ENCODE peak calls at places on chromosomes 3 and 15, in five cellular contexts. One of them, this sample, is unnamed.

GRCh38 chr15:74461847-74462511 is 1.0 kb upstream of the UBL7 start:
- DNase-seq in activated naive CD4-positive, alpha-beta T cell treated with anti-CD3 and anti-CD28 coated beads, Interleukin-2, amount 50 U/mL, for 16 hours: no peak
- DNase-seq in HTR-8/SVneo: peak
- DNase-seq in AG20443: no peak
- DNase-seq in fibroblast of pulmonary artery: no peak
- DNase-seq in this sample: no peak

GRCh38 chr3:197168606-197169005 is 129.8 kb downstream of the DLG1 start:
- DNase-seq in fibroblast of pulmonary artery: peak
- DNase-seq in activated naive CD4-positive, alpha-beta T cell treated with anti-CD3 and anti-CD28 coated beads, Interleukin-2, amount 50 U/mL, for 16 hours: no peak
- DNase-seq in AG20443: peak
- DNase-seq in HTR-8/SVneo: no peak
- DNase-seq in this sample: peak

GRCh38 chr3:141796436-141797166 is 33.4 kb downstream of the GRK7 start:
- DNase-seq in fibroblast of pulmonary artery: no peak
- DNase-seq in HTR-8/SVneo: no peak
- DNase-seq in activated naive CD4-positive, alpha-beta T cell treated with anti-CD3 and anti-CD28 coated beads, Interleukin-2, amount 50 U/mL, for 16 hours: peak
- DNase-seq in AG20443: peak
- DNase-seq in this sample: no peak

GRCh38 chr3:188389711-188390346 is 235.9 kb downstream of the LPP start:
- DNase-seq in fibroblast of pulmonary artery: no peak
- DNase-seq in activated naive CD4-positive, alpha-beta T cell treated with anti-CD3 and anti-CD28 coated beads, Interleukin-2, amount 50 U/mL, for 16 hours: peak
- DNase-seq in AG20443: peak
- DNase-seq in HTR-8/SVneo: no peak
- DNase-seq in this sample: no peak

GRCh38 chr3:172562881-172563835 is 39.9 kb upstream of the TNFSF10 start:
- DNase-seq in activated naive CD4-positive, alpha-beta T cell treated with anti-CD3 and anti-CD28 coated beads, Interleukin-2, amount 50 U/mL, for 16 hours: peak
- DNase-seq in fibroblast of pulmonary artery: peak
- DNase-seq in AG20443: peak
- DNase-seq in HTR-8/SVneo: peak
- DNase-seq in this sample: peak

GRCh38 chr3:15099364-15100098 is 583 bp upstream of the RBSN start:
- DNase-seq in fibroblast of pulmonary artery: no peak
- DNase-seq in activated naive CD4-positive, alpha-beta T cell treated with anti-CD3 and anti-CD28 coated beads, Interleukin-2, amount 50 U/mL, for 16 hours: no peak
- DNase-seq in AG20443: peak
- DNase-seq in HTR-8/SVneo: no peak
- DNase-seq in this sample: no peak

GRCh38 chr3:139803294-139803693 is 125.5 kb upstream of the NMNAT3 start:
- DNase-seq in AG20443: no peak
- DNase-seq in activated naive CD4-positive, alpha-beta T cell treated with anti-CD3 and anti-CD28 coated beads, Interleukin-2, amount 50 U/mL, for 16 hours: no peak
- DNase-seq in fibroblast of pulmonary artery: no peak
- DNase-seq in HTR-8/SVneo: no peak
- DNase-seq in this sample: no peak

GRCh38 chr15:57424628-57425405 is 48.5 kb downstream of the CGNL1 start:
- DNase-seq in HTR-8/SVneo: no peak
- DNase-seq in activated naive CD4-positive, alpha-beta T cell treated with anti-CD3 and anti-CD28 coated beads, Interleukin-2, amount 50 U/mL, for 16 hours: no peak
- DNase-seq in fibroblast of pulmonary artery: no peak
- DNase-seq in AG20443: no peak
- DNase-seq in this sample: no peak

GRCh38 chr3:196138464-196138863 is 56.6 kb upstream of the TFRC start:
- DNase-seq in HTR-8/SVneo: no peak
- DNase-seq in AG20443: no peak
- DNase-seq in fibroblast of pulmonary artery: peak
- DNase-seq in activated naive CD4-positive, alpha-beta T cell treated with anti-CD3 and anti-CD28 coated beads, Interleukin-2, amount 50 U/mL, for 16 hours: no peak
- DNase-seq in this sample: no peak

GRCh38 chr15:63107895-63108546 is 13.6 kb upstream of the LACTB start:
- DNase-seq in HTR-8/SVneo: peak
- DNase-seq in activated naive CD4-positive, alpha-beta T cell treated with anti-CD3 and anti-CD28 coated beads, Interleukin-2, amount 50 U/mL, for 16 hours: no peak
- DNase-seq in AG20443: peak
- DNase-seq in fibroblast of pulmonary artery: peak
- DNase-seq in this sample: peak

GRCh38 chr3:58581328-58582091 is 4.3 kb upstream of the FAM107A start:
- DNase-seq in fibroblast of pulmonary artery: no peak
- DNase-seq in HTR-8/SVneo: no peak
- DNase-seq in activated naive CD4-positive, alpha-beta T cell treated with anti-CD3 and anti-CD28 coated beads, Interleukin-2, amount 50 U/mL, for 16 hours: no peak
- DNase-seq in AG20443: no peak
- DNase-seq in this sample: no peak

GRCh38 chr3:149975919-149976318 is 5.2 kb upstream of the PFN2 start:
- DNase-seq in AG20443: no peak
- DNase-seq in HTR-8/SVneo: no peak
- DNase-seq in activated naive CD4-positive, alpha-beta T cell treated with anti-CD3 and anti-CD28 coated beads, Interleukin-2, amount 50 U/mL, for 16 hours: no peak
- DNase-seq in fibroblast of pulmonary artery: no peak
- DNase-seq in this sample: no peak

GRCh38 chr3:57228734-57229505 is 1.4 kb downstream of the APPL1 start:
- DNase-seq in activated naive CD4-positive, alpha-beta T cell treated with anti-CD3 and anti-CD28 coated beads, Interleukin-2, amount 50 U/mL, for 16 hours: no peak
- DNase-seq in AG20443: peak
- DNase-seq in HTR-8/SVneo: peak
- DNase-seq in fibroblast of pulmonary artery: peak
- DNase-seq in this sample: peak

GRCh38 chr3:59367150-59367549 is 317.3 kb upstream of the CFAP20DC start:
- DNase-seq in fibroblast of pulmonary artery: no peak
- DNase-seq in activated naive CD4-positive, alpha-beta T cell treated with anti-CD3 and anti-CD28 coated beads, Interleukin-2, amount 50 U/mL, for 16 hours: no peak
- DNase-seq in HTR-8/SVneo: no peak
- DNase-seq in AG20443: no peak
- DNase-seq in this sample: no peak

GRCh38 chr3:152047465-152047864 is 174.0 kb downstream of the SUCNR1 start:
- DNase-seq in HTR-8/SVneo: no peak
- DNase-seq in fibroblast of pulmonary artery: peak
- DNase-seq in activated naive CD4-positive, alpha-beta T cell treated with anti-CD3 and anti-CD28 coated beads, Interleukin-2, amount 50 U/mL, for 16 hours: no peak
- DNase-seq in AG20443: peak
- DNase-seq in this sample: no peak

GRCh38 chr3:19688767-19689166 is 245.2 kb downstream of the EFHB start:
- DNase-seq in HTR-8/SVneo: no peak
- DNase-seq in activated naive CD4-positive, alpha-beta T cell treated with anti-CD3 and anti-CD28 coated beads, Interleukin-2, amount 50 U/mL, for 16 hours: no peak
- DNase-seq in fibroblast of pulmonary artery: no peak
- DNase-seq in AG20443: no peak
- DNase-seq in this sample: no peak

GRCh38 chr15:57922780-57923179 is 142.7 kb downstream of the ALDH1A2 start:
- DNase-seq in fibroblast of pulmonary artery: peak
- DNase-seq in HTR-8/SVneo: no peak
- DNase-seq in activated naive CD4-positive, alpha-beta T cell treated with anti-CD3 and anti-CD28 coated beads, Interleukin-2, amount 50 U/mL, for 16 hours: no peak
- DNase-seq in AG20443: no peak
- DNase-seq in this sample: no peak

GRCh38 chr15:101246824-101247745 is 4.8 kb downstream of the CHSY1 start:
- DNase-seq in AG20443: no peak
- DNase-seq in activated naive CD4-positive, alpha-beta T cell treated with anti-CD3 and anti-CD28 coated beads, Interleukin-2, amount 50 U/mL, for 16 hours: no peak
- DNase-seq in HTR-8/SVneo: no peak
- DNase-seq in fibroblast of pulmonary artery: no peak
- DNase-seq in this sample: no peak

GRCh38 chr3:143445118-143445517 is 325.5 kb downstream of the CHST2 start:
- DNase-seq in AG20443: no peak
- DNase-seq in activated naive CD4-positive, alpha-beta T cell treated with anti-CD3 and anti-CD28 coated beads, Interleukin-2, amount 50 U/mL, for 16 hours: no peak
- DNase-seq in HTR-8/SVneo: no peak
- DNase-seq in fibroblast of pulmonary artery: no peak
- DNase-seq in this sample: no peak

GRCh38 chr3:174957081-174957480 is 97.9 kb downstream of the NAALADL2 start:
- DNase-seq in AG20443: no peak
- DNase-seq in activated naive CD4-positive, alpha-beta T cell treated with anti-CD3 and anti-CD28 coated beads, Interleukin-2, amount 50 U/mL, for 16 hours: no peak
- DNase-seq in HTR-8/SVneo: no peak
- DNase-seq in fibroblast of pulmonary artery: peak
- DNase-seq in this sample: no peak

GRCh38 chr3:17753271-17753992 is 11.0 kb upstream of the TBC1D5 start:
- DNase-seq in fibroblast of pulmonary artery: peak
- DNase-seq in AG20443: no peak
- DNase-seq in HTR-8/SVneo: no peak
- DNase-seq in activated naive CD4-positive, alpha-beta T cell treated with anti-CD3 and anti-CD28 coated beads, Interleukin-2, amount 50 U/mL, for 16 hours: no peak
- DNase-seq in this sample: no peak

GRCh38 chr15:76585573-76585892 is 249.0 kb downstream of the ISL2 start:
- DNase-seq in fibroblast of pulmonary artery: no peak
- DNase-seq in HTR-8/SVneo: no peak
- DNase-seq in activated naive CD4-positive, alpha-beta T cell treated with anti-CD3 and anti-CD28 coated beads, Interleukin-2, amount 50 U/mL, for 16 hours: no peak
- DNase-seq in AG20443: no peak
- DNase-seq in this sample: no peak

GRCh38 chr15:41661078-41661528 is 898 bp downstream of the MGA start:
- DNase-seq in AG20443: no peak
- DNase-seq in activated naive CD4-positive, alpha-beta T cell treated with anti-CD3 and anti-CD28 coated beads, Interleukin-2, amount 50 U/mL, for 16 hours: no peak
- DNase-seq in fibroblast of pulmonary artery: no peak
- DNase-seq in HTR-8/SVneo: no peak
- DNase-seq in this sample: no peak

GRCh38 chr3:3069723-3070122 is 40.5 kb downstream of the IL5RA start:
- DNase-seq in fibroblast of pulmonary artery: no peak
- DNase-seq in AG20443: no peak
- DNase-seq in activated naive CD4-positive, alpha-beta T cell treated with anti-CD3 and anti-CD28 coated beads, Interleukin-2, amount 50 U/mL, for 16 hours: no peak
- DNase-seq in HTR-8/SVneo: no peak
- DNase-seq in this sample: no peak

GRCh38 chr15:58146734-58147133 is 8.6 kb downstream of the AQP9 start:
- DNase-seq in HTR-8/SVneo: no peak
- DNase-seq in fibroblast of pulmonary artery: no peak
- DNase-seq in AG20443: peak
- DNase-seq in activated naive CD4-positive, alpha-beta T cell treated with anti-CD3 and anti-CD28 coated beads, Interleukin-2, amount 50 U/mL, for 16 hours: no peak
- DNase-seq in this sample: no peak

GRCh38 chr15:40838756-40839155 is 5.1 kb upstream of the SPINT1 start:
- DNase-seq in activated naive CD4-positive, alpha-beta T cell treated with anti-CD3 and anti-CD28 coated beads, Interleukin-2, amount 50 U/mL, for 16 hours: no peak
- DNase-seq in AG20443: peak
- DNase-seq in HTR-8/SVneo: no peak
- DNase-seq in fibroblast of pulmonary artery: no peak
- DNase-seq in this sample: no peak

GRCh38 chr15:67290319-67290718 is 35.7 kb downstream of the IQCH start:
- DNase-seq in fibroblast of pulmonary artery: peak
- DNase-seq in AG20443: no peak
- DNase-seq in activated naive CD4-positive, alpha-beta T cell treated with anti-CD3 and anti-CD28 coated beads, Interleukin-2, amount 50 U/mL, for 16 hours: no peak
- DNase-seq in HTR-8/SVneo: no peak
- DNase-seq in this sample: no peak

GRCh38 chr15:42144841-42145375 is 11.5 kb downstream of the PLA2G4F start:
- DNase-seq in HTR-8/SVneo: no peak
- DNase-seq in AG20443: no peak
- DNase-seq in fibroblast of pulmonary artery: no peak
- DNase-seq in activated naive CD4-positive, alpha-beta T cell treated with anti-CD3 and anti-CD28 coated beads, Interleukin-2, amount 50 U/mL, for 16 hours: no peak
- DNase-seq in this sample: no peak

GRCh38 chr15:71659730-71660067 is 150.7 kb upstream of the NR2E3 start:
- DNase-seq in activated naive CD4-positive, alpha-beta T cell treated with anti-CD3 and anti-CD28 coated beads, Interleukin-2, amount 50 U/mL, for 16 hours: no peak
- DNase-seq in fibroblast of pulmonary artery: no peak
- DNase-seq in HTR-8/SVneo: no peak
- DNase-seq in AG20443: no peak
- DNase-seq in this sample: no peak

GRCh38 chr3:72582211-72582878 is 265.9 kb downstream of the SHQ1 start:
- DNase-seq in AG20443: no peak
- DNase-seq in HTR-8/SVneo: no peak
- DNase-seq in activated naive CD4-positive, alpha-beta T cell treated with anti-CD3 and anti-CD28 coated beads, Interleukin-2, amount 50 U/mL, for 16 hours: no peak
- DNase-seq in fibroblast of pulmonary artery: no peak
- DNase-seq in this sample: no peak

GRCh38 chr3:69649120-69649519 is 90.1 kb upstream of the MITF start:
- DNase-seq in AG20443: no peak
- DNase-seq in activated naive CD4-positive, alpha-beta T cell treated with anti-CD3 and anti-CD28 coated beads, Interleukin-2, amount 50 U/mL, for 16 hours: no peak
- DNase-seq in fibroblast of pulmonary artery: peak
- DNase-seq in HTR-8/SVneo: no peak
- DNase-seq in this sample: peak

GRCh38 chr15:97893988-97894387 is 66.5 kb upstream of the ARRDC4 start:
- DNase-seq in AG20443: no peak
- DNase-seq in activated naive CD4-positive, alpha-beta T cell treated with anti-CD3 and anti-CD28 coated beads, Interleukin-2, amount 50 U/mL, for 16 hours: no peak
- DNase-seq in HTR-8/SVneo: no peak
- DNase-seq in fibroblast of pulmonary artery: no peak
- DNase-seq in this sample: no peak

This sample was measured in AG08396.